ENCODE peak calls at places on chromosome 22, in nine cellular contexts. Z is left lobe of liver; F is GOT3; A is left ventricle myocardium inferior; X is GM20000; B is NCI-H1436; C is stimulated activated CD4-positive, alpha-beta T cell treated with anti-CD3 and anti-CD28 coated beads, TNF-alpha, amount 100 ng/mL, for 1 hour; R is HTR-8/SVneo; Q is NAMALWA. N is an unnamed sample.

GRCh38 chr22:43183496-43184263 is 3.3 kb downstream of the TTLL12 start:
- DNase-seq in Z (no peak), B (no peak), F (no peak), Q (no peak), R (no peak), A (no peak), C (no peak), X (no peak), N (no peak)

GRCh38 chr22:17924735-17925727 is 99.3 kb downstream of the MICAL3 start:
- DNase-seq in Z (no peak), R (no peak), C (no peak), F (no peak), A (no peak), Q (no peak), X (no peak), B (no peak), N (no peak)

GRCh38 chr22:43862074-43862881 is at the start of gene SULT4A1:
- DNase-seq in X (no peak), A (no peak), C (no peak), F (no peak), Q (no peak), R (no peak), B (peak), Z (no peak), N (no peak)

GRCh38 chr22:37324340-37325023 is 42.2 kb downstream of the CYTH4 start:
- DNase-seq in X (no peak), R (no peak), A (no peak), B (no peak), C (no peak), Z (no peak), Q (no peak), F (no peak), N (no peak)

GRCh38 chr22:30121988-30122387 is 41.7 kb downstream of the HORMAD2 start:
- DNase-seq in C (no peak), X (no peak), F (no peak), R (no peak), B (no peak), A (no peak), Q (no peak), Z (no peak), N (no peak)

GRCh38 chr22:17554814-17555213 is 8.5 kb upstream of the SLC25A18 start:
- DNase-seq in Z (no peak), B (no peak), X (no peak), F (no peak), C (no peak), Q (no peak), R (no peak), A (no peak), N (no peak)

GRCh38 chr22:28207281-28208030 is 288.4 kb upstream of the PITPNB start:
- DNase-seq in F (no peak), A (no peak), X (no peak), Z (no peak), Q (no peak), B (no peak), R (no peak), C (no peak), N (no peak)

GRCh38 chr22:45639747-45640102 is 31.9 kb upstream of the ATXN10 start:
- DNase-seq in Z (no peak), B (no peak), Q (no peak), C (no peak), X (no peak), R (no peak), A (no peak), F (no peak), N (no peak)

GRCh38 chr22:46001426-46002106 is 24.6 kb upstream of the WNT7B start:
- DNase-seq in A (peak), Z (no peak), R (no peak), Q (no peak), C (no peak), B (no peak), F (no peak), X (no peak), N (no peak)

GRCh38 chr22:18927020-18927419 is 9.1 kb downstream of the PRODH start:
- DNase-seq in F (no peak), Z (no peak), B (no peak), A (no peak), X (no peak), R (no peak), Q (no peak), C (no peak), N (no peak)

GRCh38 chr22:42868751-42869251 is 11.7 kb upstream of the ARFGAP3 start:
- DNase-seq in R (no peak), Q (no peak), A (peak), B (no peak), Z (peak), C (no peak), X (no peak), F (no peak), N (no peak)

GRCh38 chr22:31893460-31893859 is 50.9 kb upstream of the YWHAH start:
- DNase-seq in F (no peak), Q (no peak), A (no peak), Z (no peak), R (no peak), X (no peak), B (no peak), C (no peak), N (no peak)

GRCh38 chr22:22388494-22388893 is 120.0 kb downstream of the ZNF280B start:
- DNase-seq in B (no peak), Z (peak), A (no peak), R (no peak), C (no peak), F (no peak), X (no peak), Q (no peak), N (no peak)

GRCh38 chr22:31537019-31537535 is 40.7 kb downstream of the SFI1 start:
- DNase-seq in R (no peak), A (no peak), Z (no peak), X (peak), C (no peak), Q (no peak), B (no peak), F (no peak), N (no peak)

GRCh38 chr22:45125198-45125597 is 38.5 kb upstream of the NUP50 start:
- DNase-seq in X (no peak), C (no peak), F (no peak), R (no peak), A (no peak), Q (no peak), Z (no peak), B (no peak), N (no peak)

GRCh38 chr22:42321908-42322561 is 51.6 kb upstream of the TCF20 start:
- DNase-seq in Q (no peak), Z (no peak), R (no peak), A (no peak), B (peak), F (no peak), C (no peak), X (no peak), N (no peak)

GRCh38 chr22:24517446-24517845 is 22.3 kb downstream of the UPB1 start:
- DNase-seq in B (peak), R (no peak), A (no peak), C (no peak), X (no peak), Q (no peak), Z (no peak), F (no peak), N (no peak)

GRCh38 chr22:46542011-46542985 is 4.9 kb upstream of the CELSR1 start:
- DNase-seq in X (peak), A (peak), R (peak), Q (peak), Z (peak), B (peak), C (peak), F (no peak), N (peak)

GRCh38 chr22:47474464-47474863 is 712.0 kb downstream of the TBC1D22A start:
- DNase-seq in Q (no peak), B (no peak), Z (no peak), F (no peak), A (no peak), X (no peak), C (no peak), R (no peak), N (no peak)

GRCh38 chr22:22578702-22579424 is 19.8 kb upstream of the PRAME start:
- DNase-seq in R (no peak), F (no peak), B (no peak), Q (no peak), Z (no peak), A (peak), C (no peak), X (no peak), N (no peak)

GRCh38 chr22:39517470-39517869 is 2.9 kb upstream of the ATF4 start:
- DNase-seq in R (no peak), Q (no peak), A (no peak), Z (no peak), X (no peak), B (no peak), F (no peak), C (no peak), N (no peak)

GRCh38 chr22:19851291-19852176 is 3.1 kb downstream of the GNB1L start:
- DNase-seq in A (no peak), X (no peak), B (no peak), Z (no peak), C (no peak), Q (no peak), R (no peak), F (no peak), N (no peak)

GRCh38 chr22:49966716-49967332 is 6.3 kb downstream of the PIM3 start:
- DNase-seq in Q (no peak), F (no peak), Z (peak), X (no peak), A (peak), B (no peak), R (no peak), C (no peak), N (no peak)